ENCODE peak calls at places on chromosomes 3 and 15, in seven cellular contexts. H is PC-9; S is CD8-positive, alpha-beta memory T cell; I is left lung; Q is A673; A is hepatocyte; C is lung. D is an unnamed sample. For H3K36me3 and H3K4me1, the result is how much of the 10 kb centered on the place peaks cover.

GRCh38 chr3:152977356-152977755 is 142.4 kb downstream of the P2RY1 start:
- DNase-seq in H (peak), S (no peak), I (no peak), Q (no peak), A (no peak), C (no peak), D (no peak)

GRCh38 chr15:85878866-85879265 is 84.1 kb upstream of the KLHL25 start:
- DNase-seq in H (no peak), S (no peak), I (no peak), Q (no peak), A (no peak), C (no peak), D (no peak)

GRCh38 chr3:60609446-60609845 is 641.8 kb downstream of the FHIT start:
- DNase-seq in H (no peak), S (no peak), I (no peak), Q (no peak), A (no peak), C (no peak), D (no peak)

GRCh38 chr3:50165388-50166308 is 10.5 kb downstream of the SEMA3F start:
- DNase-seq in H (no peak), S (no peak), I (no peak), Q (no peak), A (no peak), C (no peak), D (no peak)

GRCh38 chr3:69378112-69378799 is 7.6 kb downstream of the FRMD4B start:
- DNase-seq in H (no peak), S (no peak), I (peak), Q (no peak), A (no peak), C (peak), D (no peak)

GRCh38 chr3:60351481-60351880 is 899.8 kb downstream of the FHIT start:
- DNase-seq in H (no peak), S (no peak), I (no peak), Q (no peak), A (no peak), C (no peak), D (no peak)

GRCh38 chr3:109339186-109339585 is 1.8 kb upstream of the DPPA4 start:
- DNase-seq in H (no peak), S (no peak), I (no peak), Q (no peak), A (no peak), C (no peak), D (no peak)

GRCh38 chr3:111874177-111874820 is 15.2 kb downstream of the PHLDB2 start:
- DNase-seq in H (peak), S (no peak), I (no peak), Q (peak), A (no peak), C (no peak), D (no peak)

GRCh38 chr3:197268319-197268718 is 30.1 kb downstream of the DLG1 start:
- DNase-seq in H (no peak), S (no peak), I (no peak), Q (no peak), A (no peak), C (no peak), D (no peak)

GRCh38 chr3:52225452-52226228 is at the start of gene TLR9:
- DNase-seq in H (no peak), S (no peak), I (peak), Q (no peak), A (no peak), C (no peak), D (no peak)

GRCh38 chr3:61824553-61825135 is 263.3 kb downstream of the PTPRG start:
- DNase-seq in H (no peak), S (no peak), I (no peak), Q (no peak), A (no peak), C (no peak), D (no peak)
- H3K36me3 ChIP-seq in H (under half), S (under half), I (under half), Q (under half), A (under half), C (under half), D (under half)

GRCh38 chr3:146110156-146110555 is 50.8 kb downstream of the PLOD2 start:
- DNase-seq in H (no peak), S (no peak), I (no peak), Q (no peak), A (no peak), C (no peak), D (no peak)

GRCh38 chr3:146115619-146116018 is 45.4 kb downstream of the PLOD2 start:
- DNase-seq in H (no peak), S (no peak), I (no peak), Q (no peak), A (no peak), C (no peak), D (no peak)

GRCh38 chr3:146111337-146111736 is 49.6 kb downstream of the PLOD2 start:
- DNase-seq in H (no peak), S (no peak), I (no peak), Q (no peak), A (no peak), C (no peak), D (no peak)
- H3K4me1 ChIP-seq in H (under half), S (under half), I (under half), Q (under half), A (under half), C (under half), D (under half)

GRCh38 chr3:185654758-185655145 is 68.7 kb downstream of the SENP2 start:
- DNase-seq in H (no peak), S (no peak), I (no peak), Q (no peak), A (no peak), C (no peak), D (no peak)
- H3K36me3 ChIP-seq in H (half or more), S (under half), I (under half), Q (half or more), A (under half), C (under half), D (under half)

DNA sequence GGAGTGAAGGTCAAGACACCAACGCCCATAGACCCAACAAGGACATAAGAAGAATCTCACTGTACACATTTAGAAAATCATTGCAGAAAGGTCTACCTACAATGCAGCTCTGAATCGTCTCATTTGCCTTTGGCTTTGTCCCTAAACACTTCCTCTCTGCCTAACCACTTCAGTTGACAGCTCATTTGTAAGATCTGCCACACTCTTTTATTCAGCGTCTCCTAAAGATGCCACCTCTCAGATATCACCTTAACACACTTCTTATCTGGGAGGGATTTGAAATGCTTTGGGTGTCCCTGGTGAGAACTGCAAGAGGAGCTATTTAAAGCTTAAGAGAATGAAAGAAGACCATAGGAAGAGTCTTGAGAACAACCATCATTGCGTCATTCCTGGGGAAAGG is 38.7 kb downstream of the RAB27A start:
- DNase-seq in H (no peak), S (peak), I (no peak), Q (no peak), A (no peak), C (no peak), D (no peak)
- H3K4me1 ChIP-seq in H (under half), S (half or more), I (under half), Q (under half), A (under half), C (under half), D (under half)

D was measured in CD8-positive, alpha-beta T cell.